ENCODE peak calls at places on chromosomes 3 and 15, in ten cellular contexts. T is GM13976; A is mesothelial cell of epicardium; L is heart right ventricle; Y is endothelial cell; U is CD8-positive, alpha-beta T cell; P is ovary; Z is brain microvascular endothelial cell; Q is endodermal cell; M is Peyer's patch. B is an unnamed sample.

GRCh38 chr15:73273181-73274002 is 95.4 kb downstream of the HCN4 start:
- DNase-seq in T (peak), A (no peak), L (no peak), Y (peak), U (peak), P (peak), Z (peak), Q (peak), M (peak), B (peak)

GRCh38 chr3:60932170-60932569 is 319.1 kb downstream of the FHIT start:
- DNase-seq in T (no peak), A (no peak), L (no peak), Y (no peak), U (no peak), P (no peak), Z (no peak), Q (peak), M (no peak), B (no peak)

GRCh38 chr15:31934821-31935220 is 95.5 kb upstream of the CHRNA7 start:
- DNase-seq in T (no peak), A (no peak), L (no peak), Y (no peak), U (no peak), P (no peak), Z (no peak), Q (no peak), M (no peak), B (no peak)

GRCh38 chr3:123758081-123758564 is 126.0 kb downstream of the MYLK start:
- DNase-seq in T (no peak), A (no peak), L (no peak), Y (no peak), U (no peak), P (no peak), Z (no peak), Q (no peak), M (no peak), B (no peak)

GRCh38 chr3:175386630-175387029 is 527.5 kb downstream of the NAALADL2 start:
- DNase-seq in T (no peak), A (no peak), L (no peak), Y (no peak), U (no peak), P (no peak), Z (peak), Q (no peak), M (no peak), B (no peak)

GRCh38 chr3:41125258-41125657 is 74.0 kb upstream of the CTNNB1 start:
- DNase-seq in T (no peak), A (no peak), L (no peak), Y (no peak), U (no peak), P (no peak), Z (no peak), Q (peak), M (no peak), B (no peak)

GRCh38 chr3:162612991-162613390 is 1116.4 kb downstream of the OTOL1 start:
- DNase-seq in T (no peak), A (no peak), L (no peak), Y (no peak), U (no peak), P (no peak), Z (no peak), Q (no peak), M (no peak), B (no peak)

GRCh38 chr15:78105541-78106241 is 13.3 kb downstream of the SH2D7 start:
- DNase-seq in T (no peak), A (no peak), L (no peak), Y (no peak), U (no peak), P (no peak), Z (peak), Q (no peak), M (peak), B (no peak)

GRCh38 chr15:69499521-69500201 is 47.0 kb downstream of the RPLP1 start:
- DNase-seq in T (no peak), A (no peak), L (peak), Y (no peak), U (no peak), P (no peak), Z (no peak), Q (peak), M (no peak), B (no peak)

GRCh38 chr15:78033864-78034263 is 43.6 kb downstream of the TBC1D2B start:
- DNase-seq in T (no peak), A (no peak), L (no peak), Y (no peak), U (peak), P (peak), Z (no peak), Q (no peak), M (peak), B (no peak)

DNA sequence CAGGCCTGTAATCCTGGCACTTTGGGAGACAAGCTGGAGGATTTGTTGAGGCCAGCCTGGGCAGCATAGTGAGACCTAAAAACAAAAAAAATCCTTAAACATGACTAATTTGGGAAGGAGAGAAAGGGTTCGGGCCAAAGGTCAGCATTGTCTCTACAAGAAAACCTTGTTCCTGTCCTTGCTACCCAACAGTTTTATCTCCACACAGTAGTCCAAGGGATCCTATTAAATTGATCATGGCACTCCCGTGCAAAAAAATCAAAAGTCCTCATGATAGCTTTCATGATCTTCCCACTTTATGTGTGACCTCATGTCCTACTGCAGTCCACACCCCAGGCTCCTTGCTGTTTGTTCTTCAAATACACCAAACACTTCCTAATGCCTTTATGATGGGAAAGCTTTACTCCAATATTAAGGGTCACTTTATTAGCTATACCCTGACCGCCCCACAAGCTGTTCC is 4.2 kb downstream of the RPL15 start:
- DNase-seq in T (no peak), A (no peak), L (no peak), Y (no peak), U (no peak), P (no peak), Z (no peak), Q (no peak), M (no peak), B (no peak)
- TF ChIP-seq CTCF in T (no peak), A (no peak), L (no peak), Y (no peak), U (no peak), P (no peak), Z (no peak), Q (no peak), M (no peak), B (no peak)

GRCh38 chr15:46502668-46503067 is 867.8 kb downstream of the SQOR start:
- DNase-seq in T (no peak), A (no peak), L (no peak), Y (no peak), U (no peak), P (no peak), Z (no peak), Q (no peak), M (no peak), B (no peak)
- TF ChIP-seq CTCF in T (no peak), A (no peak), L (peak), Y (no peak), U (no peak), P (no peak), Z (no peak), Q (peak), M (no peak), B (no peak)

GRCh38 chr3:155701882-155702465 is 42.9 kb downstream of the PLCH1 start:
- DNase-seq in T (peak), A (no peak), L (no peak), Y (no peak), U (no peak), P (no peak), Z (peak), Q (no peak), M (no peak), B (peak)
- TF ChIP-seq CTCF in T (peak), A (peak), L (peak), Y (peak), U (peak), P (peak), Z (peak), Q (peak), M (peak), B (peak)

GRCh38 chr15:27681038-27681437 is 418.1 kb downstream of the OCA2 start:
- DNase-seq in T (no peak), A (no peak), L (no peak), Y (no peak), U (no peak), P (no peak), Z (no peak), Q (no peak), M (no peak), B (no peak)
- TF ChIP-seq CTCF in T (no peak), A (no peak), L (no peak), Y (no peak), U (no peak), P (no peak), Z (peak), Q (no peak), M (no peak), B (no peak)

GRCh38 chr3:72973786-72974185 is 22.8 kb upstream of the PPP4R2 start:
- DNase-seq in T (no peak), A (no peak), L (no peak), Y (no peak), U (no peak), P (no peak), Z (no peak), Q (no peak), M (no peak), B (no peak)
- TF ChIP-seq CTCF in T (no peak), A (no peak), L (no peak), Y (no peak), U (no peak), P (no peak), Z (no peak), Q (no peak), M (no peak), B (no peak)

GRCh38 chr3:12677616-12678015 is 13.7 kb upstream of the RAF1 start:
- DNase-seq in T (no peak), A (no peak), L (no peak), Y (no peak), U (no peak), P (no peak), Z (no peak), Q (no peak), M (no peak), B (no peak)

GRCh38 chr3:12679468-12679867 is 15.6 kb upstream of the RAF1 start:
- DNase-seq in T (no peak), A (no peak), L (no peak), Y (no peak), U (no peak), P (no peak), Z (peak), Q (no peak), M (no peak), B (peak)

GRCh38 chr3:12681089-12681488 is 17.2 kb upstream of the RAF1 start:
- DNase-seq in T (no peak), A (no peak), L (no peak), Y (no peak), U (no peak), P (no peak), Z (no peak), Q (no peak), M (no peak), B (no peak)

GRCh38 chr3:12686096-12686495 is 22.2 kb upstream of the RAF1 start:
- DNase-seq in T (no peak), A (no peak), L (no peak), Y (no peak), U (no peak), P (no peak), Z (no peak), Q (no peak), M (no peak), B (no peak)

GRCh38 chr3:12681586-12682371 is 17.9 kb upstream of the RAF1 start:
- DNase-seq in T (no peak), A (no peak), L (no peak), Y (no peak), U (no peak), P (no peak), Z (peak), Q (no peak), M (no peak), B (no peak)
- TF ChIP-seq CTCF in T (no peak), A (no peak), L (no peak), Y (no peak), U (no peak), P (no peak), Z (no peak), Q (no peak), M (no peak), B (no peak)

GRCh38 chr15:33132722-33133345 is 61.7 kb downstream of the FMN1 start:
- DNase-seq in T (no peak), A (no peak), L (no peak), Y (peak), U (no peak), P (no peak), Z (peak), Q (peak), M (no peak), B (peak)
- TF ChIP-seq CTCF in T (no peak), A (peak), L (peak), Y (peak), U (peak), P (no peak), Z (peak), Q (peak), M (peak), B (peak)

GRCh38 chr15:88454867-88455810 is 12.0 kb downstream of the MRPL46 start:
- DNase-seq in T (peak), A (no peak), L (peak), Y (peak), U (no peak), P (peak), Z (peak), Q (peak), M (peak), B (peak)
- TF ChIP-seq CTCF in T (peak), A (peak), L (peak), Y (peak), U (peak), P (peak), Z (peak), Q (peak), M (peak), B (peak)

GRCh38 chr3:147616998-147617619 is 207.9 kb downstream of the ZIC1 start:
- DNase-seq in T (no peak), A (no peak), L (no peak), Y (no peak), U (no peak), P (no peak), Z (no peak), Q (no peak), M (no peak), B (no peak)
- TF ChIP-seq CTCF in T (no peak), A (peak), L (peak), Y (peak), U (no peak), P (no peak), Z (peak), Q (peak), M (no peak), B (peak)